ENCODE peak calls at places on chromosomes 13 and 19, in eight cellular contexts. T is frontal cortex; K is esophagus squamous epithelium; G is activated T-cell treated with anti-CD3 and anti-CD28 coated beads for 1 hour; I is left cardiac atrium; M is mucosa of descending colon; Q is hepatic stellate cell; X is effector memory CD4-positive, alpha-beta T cell. L is an unnamed sample.

GRCh38 chr13:74287672-74288169 is 153.5 kb upstream of the KLF12 start:
- DNase-seq in T (peak; percentile 3), K (peak; percentile 34), G (peak; percentile 65), I (peak; percentile 87), M (peak; percentile 69), Q (no peak), X (peak; percentile 83), L (peak; percentile 67)

GRCh38 chr13:29161653-29162052 is 341.5 kb downstream of the MTUS2 start:
- DNase-seq in T (no peak), K (no peak), G (no peak), I (no peak), M (no peak), Q (no peak), X (no peak), L (no peak)

GRCh38 chr13:20672772-20673171 is 30.7 kb upstream of the IL17D start:
- DNase-seq in T (no peak), K (no peak), G (no peak), I (no peak), M (no peak), Q (no peak), X (no peak), L (peak; percentile 84)

GRCh38 chr19:50046649-50047503 is 21.1 kb downstream of the ZNF473 start:
- DNase-seq in T (peak; percentile 33), K (no peak), G (peak; percentile 53), I (peak; percentile 72), M (peak; percentile 48), Q (no peak), X (peak; percentile 52), L (peak; percentile 27)

GRCh38 chr13:59883885-59884284 is 279.8 kb downstream of the DIAPH3 start:
- DNase-seq in T (no peak), K (no peak), G (no peak), I (no peak), M (no peak), Q (no peak), X (no peak), L (no peak)

GRCh38 chr13:46134961-46135522 is 30.2 kb upstream of the CPB2 start:
- DNase-seq in T (no peak), K (no peak), G (no peak), I (no peak), M (no peak), Q (no peak), X (no peak), L (no peak)

GRCh38 chr19:51901860-51902259 is 3.0 kb downstream of the ZNF649 start:
- DNase-seq in T (no peak), K (no peak), G (no peak), I (no peak), M (no peak), Q (no peak), X (no peak), L (no peak)

GRCh38 chr19:38015216-38015615 is 108.2 kb downstream of the SIPA1L3 start:
- DNase-seq in T (no peak), K (no peak), G (no peak), I (no peak), M (no peak), Q (no peak), X (no peak), L (no peak)

GRCh38 chr13:73989244-73989843 is 144.9 kb downstream of the KLF12 start:
- DNase-seq in T (no peak), K (no peak), G (no peak), I (no peak), M (no peak), Q (no peak), X (no peak), L (no peak)

GRCh38 chr19:17079710-17080440 is 4.3 kb downstream of the MYO9B start:
- DNase-seq in T (peak; percentile 65), K (peak; percentile 49), G (peak; percentile 36), I (peak; percentile 83), M (peak; percentile 54), Q (peak; percentile 95), X (peak; percentile 40), L (peak; percentile 13)

GRCh38 chr13:112774829-112775565 is 85.2 kb downstream of the ATP11A start:
- DNase-seq in T (peak; percentile 20), K (no peak), G (no peak), I (no peak), M (no peak), Q (no peak), X (no peak), L (no peak)

GRCh38 chr19:45164577-45165335 is 4.0 kb upstream of the NKPD1 start:
- DNase-seq in T (no peak), K (no peak), G (no peak), I (peak; percentile 78), M (peak; percentile 75), Q (no peak), X (peak; percentile 47), L (peak; percentile 89)

GRCh38 chr19:45402469-45403070 is 2.3 kb downstream of the PPP1R13L start:
- DNase-seq in T (no peak), K (no peak), G (no peak), I (peak; percentile 65), M (peak; percentile 74), Q (peak; percentile 79), X (no peak), L (peak; percentile 34)

GRCh38 chr13:50928609-50929274 is 19.2 kb downstream of the RNASEH2B start:
- DNase-seq in T (no peak), K (no peak), G (no peak), I (no peak), M (no peak), Q (no peak), X (no peak), L (peak; percentile 18)

GRCh38 chr19:55387736-55388497 is 2.2 kb downstream of the RPL28 start:
- DNase-seq in T (no peak), K (no peak), G (no peak), I (no peak), M (no peak), Q (no peak), X (no peak), L (no peak)

GRCh38 chr13:37531054-37531453 is 67.5 kb downstream of the POSTN start:
- DNase-seq in T (no peak), K (no peak), G (no peak), I (no peak), M (no peak), Q (no peak), X (no peak), L (no peak)

GRCh38 chr13:114130708-114131580 is 1.5 kb downstream of the RASA3 start:
- DNase-seq in T (peak; percentile 74), K (no peak), G (no peak), I (peak; percentile 71), M (peak; percentile 56), Q (peak; percentile 98), X (peak; percentile 53), L (peak; percentile 78)

GRCh38 chr13:87661471-87661870 is 9.7 kb upstream of the SLITRK5 start:
- DNase-seq in T (no peak), K (no peak), G (no peak), I (no peak), M (no peak), Q (no peak), X (no peak), L (no peak)

GRCh38 chr13:64758520-64758919 is 2471.6 kb downstream of the PCDH9 start:
- DNase-seq in T (no peak), K (no peak), G (no peak), I (no peak), M (no peak), Q (no peak), X (no peak), L (no peak)

GRCh38 chr19:5288347-5288739 is 52.3 kb downstream of the PTPRS start:
- DNase-seq in T (no peak), K (no peak), G (no peak), I (no peak), M (peak; percentile 31), Q (no peak), X (no peak), L (no peak)

GRCh38 chr19:15563325-15563794 is 51.7 kb upstream of the CYP4F8 start:
- DNase-seq in T (no peak), K (no peak), G (no peak), I (no peak), M (peak; percentile 78), Q (no peak), X (no peak), L (no peak)

GRCh38 chr13:111919826-111920225 is 147.1 kb upstream of the SOX1 start:
- DNase-seq in T (no peak), K (no peak), G (no peak), I (no peak), M (no peak), Q (no peak), X (no peak), L (no peak)

GRCh38 chr19:51639916-51640315 is 6.7 kb downstream of the SIGLEC14 start:
- DNase-seq in T (no peak), K (no peak), G (no peak), I (no peak), M (no peak), Q (no peak), X (no peak), L (no peak)

GRCh38 chr13:63163903-63164302 is 1748.3 kb upstream of the PCDH20 start:
- DNase-seq in T (no peak), K (no peak), G (no peak), I (no peak), M (no peak), Q (no peak), X (no peak), L (no peak)

GRCh38 chr13:39976481-39976880 is 321.0 kb downstream of the COG6 start:
- DNase-seq in T (no peak), K (no peak), G (no peak), I (no peak), M (no peak), Q (no peak), X (no peak), L (no peak)

GRCh38 chr19:28871099-28871725 is 341.7 kb downstream of the UQCRFS1 start:
- DNase-seq in T (no peak), K (no peak), G (no peak), I (no peak), M (no peak), Q (no peak), X (no peak), L (no peak)

GRCh38 chr13:110118106-110118505 is 188.9 kb downstream of the COL4A1 start:
- DNase-seq in T (no peak), K (no peak), G (no peak), I (no peak), M (no peak), Q (no peak), X (no peak), L (no peak)